ENCODE peak calls at places on chromosomes 12 and 14, in four cellular contexts. S is stimulated activated CD4-positive, alpha-beta T cell treated with anti-CD3 and anti-CD28 coated beads, Interleukin-12 subunit alpha, Interleukin-12 subunit beta, amount 100 ng/mL, for 4 hours; I is CD4-positive, alpha-beta T cell; X is fibroblast of the conjunctiva. Z is an unnamed sample.

GRCh38 chr14:54381821-54382220 is 15.0 kb upstream of the CDKN3 start:
- DNase-seq in S (no peak), I (no peak), X (no peak), Z (no peak)

GRCh38 chr14:35423621-35424020 is 19.1 kb upstream of the NFKBIA start:
- DNase-seq in S (no peak), I (no peak), X (no peak), Z (no peak)

GRCh38 chr12:20212036-20212435 is 156.3 kb upstream of the PDE3A start:
- DNase-seq in S (no peak), I (no peak), X (no peak), Z (no peak)

GRCh38 chr14:74595006-74595735 is 16.9 kb downstream of the LTBP2 start:
- DNase-seq in S (no peak), I (no peak), X (peak; percentile 80), Z (no peak)

GRCh38 chr14:87002831-87003230 is 990.2 kb downstream of the GALC start:
- DNase-seq in S (no peak), I (no peak), X (no peak), Z (no peak)

GRCh38 chr12:44972746-44973421 is 78.0 kb downstream of the DBX2 start:
- DNase-seq in S (no peak), I (no peak), X (no peak), Z (no peak)

GRCh38 chr12:105317942-105318614 is 12.4 kb upstream of the C12orf75 start:
- DNase-seq in S (no peak), I (no peak), X (no peak), Z (no peak)

GRCh38 chr12:69816082-69816481 is 8.9 kb upstream of the MYRFL start:
- DNase-seq in S (no peak), I (no peak), X (no peak), Z (no peak)

GRCh38 chr14:39015360-39015961 is 87.6 kb downstream of the SEC23A start:
- DNase-seq in S (no peak), I (no peak), X (peak; percentile 51), Z (no peak)

GRCh38 chr14:55926007-55926406 is 192.2 kb upstream of the PELI2 start:
- DNase-seq in S (no peak), I (no peak), X (no peak), Z (no peak)

GRCh38 chr14:99281396-99281795 is 9.4 kb upstream of the BCL11B start:
- DNase-seq in S (no peak), I (no peak), X (no peak), Z (no peak)

GRCh38 chr12:11961686-11962085 is 109.1 kb upstream of the BCL2L14 start:
- DNase-seq in S (no peak), I (no peak), X (no peak), Z (no peak)

GRCh38 chr14:105023791-105024480 is 3.1 kb upstream of the CDCA4 start:
- DNase-seq in S (no peak), I (no peak), X (peak; percentile 29), Z (no peak)

GRCh38 chr12:14211829-14212455 is 153.5 kb upstream of the ATF7IP start:
- DNase-seq in S (no peak), I (no peak), X (no peak), Z (no peak)

GRCh38 chr14:81269100-81269978 is 48.6 kb upstream of the GTF2A1 start:
- DNase-seq in S (no peak), I (no peak), X (no peak), Z (no peak)

GRCh38 chr12:108253540-108253939 is 85.6 kb downstream of the CMKLR1 start:
- DNase-seq in S (no peak), I (no peak), X (no peak), Z (no peak)

GRCh38 chr12:7113389-7113871 is 4.4 kb upstream of the C1RL start:
- DNase-seq in S (no peak), I (peak; percentile 21), X (peak; percentile 34), Z (no peak)

GRCh38 chr12:25458047-25458552 is 95.0 kb downstream of the LMNTD1 start:
- DNase-seq in S (no peak), I (no peak), X (peak; percentile 86), Z (no peak)

GRCh38 chr14:51848120-51848519 is 12.3 kb upstream of the GNG2 start:
- DNase-seq in S (no peak), I (no peak), X (no peak), Z (no peak)

GRCh38 chr14:50619569-50620141 is 48.5 kb downstream of the SAV1 start:
- DNase-seq in S (no peak), I (no peak), X (peak; percentile 36), Z (no peak)

GRCh38 chr14:90375934-90376333 is 20.9 kb upstream of the CALM1 start:
- DNase-seq in S (no peak), I (no peak), X (no peak), Z (no peak)

GRCh38 chr14:68482018-68482417 is 310.8 kb downstream of the ZFP36L1 start:
- DNase-seq in S (no peak), I (no peak), X (no peak), Z (no peak)

GRCh38 chr12:18683603-18684002 is 54.2 kb downstream of the PLCZ1 start:
- DNase-seq in S (no peak), I (no peak), X (no peak), Z (no peak)

GRCh38 chr14:100783630-100784321 is 42.1 kb upstream of the MEG3 start:
- DNase-seq in S (no peak), I (no peak), X (no peak), Z (no peak)

GRCh38 chr14:36975834-36976233 is 196.6 kb downstream of the SLC25A21 start:
- DNase-seq in S (no peak), I (no peak), X (no peak), Z (no peak)

GRCh38 chr12:89768586-89769482 is 60.2 kb upstream of the ATP2B1 start:
- DNase-seq in S (no peak), I (no peak), X (peak; percentile 84), Z (no peak)

GRCh38 chr12:131642101-131642540 is 68.8 kb upstream of the SFSWAP start:
- DNase-seq in S (no peak), I (no peak), X (no peak), Z (no peak)

GRCh38 chr14:50763386-50764007 is 67.5 kb downstream of the NIN start:
- DNase-seq in S (no peak), I (no peak), X (peak; percentile 76), Z (no peak)

GRCh38 chr14:28773917-28774691 is 7.5 kb downstream of the FOXG1 start:
- DNase-seq in S (no peak), I (no peak), X (peak; percentile 22), Z (peak; percentile 62)

GRCh38 chr12:66111605-66112004 is 18.9 kb downstream of the LLPH start:
- DNase-seq in S (no peak), I (no peak), X (no peak), Z (no peak)

GRCh38 chr14:104249706-104250105 is 111.3 kb downstream of the KIF26A start:
- DNase-seq in S (no peak), I (no peak), X (no peak), Z (no peak)

GRCh38 chr12:21248679-21249078 is 86.0 kb downstream of the SLCO1A2 start:
- DNase-seq in S (no peak), I (no peak), X (no peak), Z (no peak)

GRCh38 chr14:38208825-38209562 is 1.3 kb downstream of the SSTR1 start:
- DNase-seq in S (no peak), I (no peak), X (no peak), Z (peak; percentile 52)

GRCh38 chr12:27981874-27982273 is 9.3 kb upstream of the PTHLH start:
- DNase-seq in S (no peak), I (no peak), X (no peak), Z (no peak)

GRCh38 chr14:76599556-76599955 is 161.7 kb upstream of the VASH1 start:
- DNase-seq in S (no peak), I (no peak), X (no peak), Z (no peak)

GRCh38 chr12:111386891-111387290 is 18.0 kb upstream of the PHETA1 start:
- DNase-seq in S (no peak), I (no peak), X (no peak), Z (no peak)

GRCh38 chr12:108312885-108313203 is 26.3 kb downstream of the CMKLR1 start:
- DNase-seq in S (no peak), I (no peak), X (no peak), Z (no peak)

Z was measured in progenitor cell of endocrine pancreas.